ENCODE peak calls at places on chromosomes 16 and 17, in six cellular contexts. D, Q, V, A, Y and W are unnamed samples. For H3K4me1, the result is how much of the 10 kb centered on the place peaks cover.

GRCh38 chr17:5931611-5932010 is 138.6 kb upstream of the WSCD1 start:
- DNase-seq in D (no peak), Q (no peak), V (no peak), A (no peak), Y (no peak), W (no peak)

GRCh38 chr17:43713494-43714162 is 45.0 kb downstream of the SOST start:
- DNase-seq in D (peak), Q (peak), V (no peak), A (no peak), Y (no peak), W (peak)

GRCh38 chr16:46583036-46583435 is 38.1 kb downstream of the SHCBP1 start:
- DNase-seq in D (no peak), Q (no peak), V (no peak), A (no peak), Y (no peak), W (no peak)

GRCh38 chr16:9094008-9094846 is 2.8 kb downstream of the HAPSTR1 start:
- DNase-seq in D (no peak), Q (no peak), V (no peak), A (no peak), Y (no peak), W (no peak)

GRCh38 chr16:54281535-54282201 is 4.9 kb downstream of the IRX3 start:
- DNase-seq in D (no peak), Q (no peak), V (no peak), A (no peak), Y (no peak), W (no peak)

GRCh38 chr17:48723555-48724239 is 712 bp downstream of the PRAC2 start:
- DNase-seq in D (peak), Q (no peak), V (no peak), A (no peak), Y (no peak), W (peak)

GRCh38 chr16:29784901-29785500 is 5.5 kb upstream of the KIF22 start:
- DNase-seq in D (peak), Q (peak), V (peak), A (peak), Y (peak), W (peak)

GRCh38 chr16:31473300-31474052 is 1.5 kb downstream of the TGFB1I1 start:
- DNase-seq in D (no peak), Q (no peak), V (no peak), A (no peak), Y (no peak), W (no peak)

GRCh38 chr16:59729613-59730012 is 995.5 kb upstream of the GOT2 start:
- DNase-seq in D (no peak), Q (no peak), V (no peak), A (no peak), Y (no peak), W (no peak)

GRCh38 chr16:78551487-78552085 is 452.1 kb downstream of the WWOX start:
- DNase-seq in D (no peak), Q (peak), V (no peak), A (no peak), Y (no peak), W (no peak)

GRCh38 chr17:36532435-36532975 is 2.2 kb downstream of the MYO19 start:
- DNase-seq in D (no peak), Q (no peak), V (no peak), A (no peak), Y (no peak), W (no peak)

GRCh38 chr17:4208228-4208627 is 55.6 kb downstream of the ANKFY1 start:
- DNase-seq in D (no peak), Q (no peak), V (no peak), A (no peak), Y (no peak), W (no peak)

GRCh38 chr17:36657763-36658490 is 56.5 kb downstream of the MRM1 start:
- DNase-seq in D (no peak), Q (no peak), V (no peak), A (peak), Y (no peak), W (peak)

GRCh38 chr16:8868272-8869211 is at the start of gene CARHSP1:
- DNase-seq in D (peak), Q (peak), V (peak), A (peak), Y (peak), W (peak)

GRCh38 chr17:30436729-30437128 is 40.5 kb upstream of the GOSR1 start:
- DNase-seq in D (no peak), Q (no peak), V (no peak), A (no peak), Y (no peak), W (no peak)

GRCh38 chr16:89700649-89701424 is 668 bp downstream of the SPATA2L start:
- DNase-seq in D (no peak), Q (peak), V (peak), A (peak), Y (peak), W (peak)

GRCh38 chr16:68655806-68656205 is 10.7 kb downstream of the CDH3 start:
- DNase-seq in D (no peak), Q (no peak), V (no peak), A (no peak), Y (no peak), W (no peak)

GRCh38 chr16:68662035-68662434 is 16.9 kb downstream of the CDH3 start:
- DNase-seq in D (no peak), Q (no peak), V (no peak), A (no peak), Y (no peak), W (no peak)

GRCh38 chr16:68656771-68657170 is 11.7 kb downstream of the CDH3 start:
- DNase-seq in D (no peak), Q (no peak), V (no peak), A (no peak), Y (no peak), W (no peak)

GRCh38 chr16:68658258-68658973 is 13.3 kb downstream of the CDH3 start:
- DNase-seq in D (no peak), Q (no peak), V (no peak), A (no peak), Y (no peak), W (no peak)

DNA sequence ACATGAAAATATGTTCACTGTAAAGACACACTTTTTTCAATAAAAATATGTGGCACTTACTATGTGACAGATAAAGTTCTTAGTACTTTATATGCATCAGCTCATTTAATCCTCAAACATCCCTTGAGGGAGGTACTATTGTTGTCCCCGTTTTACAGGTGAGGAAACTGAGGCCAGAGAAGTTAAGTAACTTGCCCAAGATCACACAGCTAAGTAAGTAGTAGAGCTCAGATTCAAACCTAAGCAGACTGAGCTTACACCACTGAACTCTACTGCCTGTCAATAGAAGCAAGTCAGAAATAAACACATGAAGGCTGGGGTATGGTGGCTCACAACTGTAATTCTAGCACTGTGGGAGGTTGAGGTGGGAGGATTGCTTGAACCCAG is 13.9 kb downstream of the CDH3 start:
- DNase-seq in D (no peak), Q (no peak), V (no peak), A (no peak), Y (no peak), W (no peak)
- H3K4me1 ChIP-seq in D (under half), Q (under half), V (under half), A (under half), Y (under half), W (under half)

DNA sequence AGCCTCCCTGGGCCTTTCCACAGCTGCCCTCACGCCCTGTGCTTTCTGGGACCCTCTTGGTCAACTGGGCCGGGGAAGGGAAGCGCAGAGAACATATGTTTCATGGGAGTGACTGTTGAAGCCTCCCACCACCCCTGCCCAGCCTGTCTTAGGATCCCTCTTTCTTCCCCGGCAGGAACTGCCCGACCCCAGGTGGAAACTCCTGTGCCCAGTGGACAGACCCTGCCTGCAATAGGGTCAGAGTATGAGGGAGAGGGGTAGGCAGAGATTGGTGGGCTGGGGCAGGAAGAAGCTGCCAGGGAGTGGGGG is 10.5 kb downstream of the HEXIM2 start:
- DNase-seq in D (no peak), Q (no peak), V (no peak), A (no peak), Y (no peak), W (no peak)
- H3K4me1 ChIP-seq in D (under half), Q (under half), V (under half), A (under half), Y (under half), W (under half)

DNA sequence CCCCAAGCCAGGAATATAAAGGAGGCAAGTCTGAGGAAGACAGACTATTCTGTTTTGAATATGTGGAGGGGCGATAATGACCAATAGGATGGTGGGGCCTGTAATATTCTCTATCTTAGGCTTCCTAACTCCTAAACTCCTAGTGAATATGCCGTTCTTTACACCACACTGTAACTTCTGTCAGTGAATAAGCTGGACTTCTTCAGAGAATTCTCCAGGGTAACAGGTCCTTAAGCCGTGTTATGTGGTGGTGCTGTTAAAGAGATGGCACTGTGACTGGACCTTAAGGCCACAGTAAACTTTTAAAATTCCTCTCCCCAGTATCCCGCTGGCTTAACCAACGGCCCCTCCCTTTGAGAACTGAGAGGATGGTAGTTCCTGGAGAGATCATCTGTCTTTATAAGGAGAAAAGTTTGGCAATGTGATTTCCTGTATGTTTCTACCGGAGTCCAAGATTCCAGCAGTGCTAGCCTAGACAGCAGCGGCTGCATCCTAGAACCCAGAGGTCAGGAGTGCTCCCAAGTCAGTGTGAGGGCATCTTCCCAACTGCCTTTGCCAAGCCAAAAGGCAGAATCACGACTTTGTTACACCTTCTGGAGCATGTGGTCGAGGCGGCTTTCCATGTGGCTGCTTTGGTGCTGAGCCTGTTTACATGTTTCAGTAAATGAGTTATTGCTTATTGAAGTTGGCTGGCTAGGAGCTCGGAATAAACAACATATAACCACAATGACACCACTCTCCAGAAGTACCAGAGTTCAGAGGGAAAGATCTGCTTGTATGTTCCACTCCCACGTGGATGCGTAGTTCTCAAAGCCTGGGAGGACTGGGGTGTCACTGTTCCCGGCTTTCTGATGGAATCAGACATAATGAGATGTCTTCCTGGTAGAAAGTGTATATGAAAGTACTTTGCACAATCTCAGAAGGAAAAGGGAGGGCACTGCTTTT is 41.0 kb downstream of the TUBD1 start:
- DNase-seq in D (no peak), Q (peak), V (no peak), A (peak), Y (peak), W (peak)
- H3K4me1 ChIP-seq in D (under half), Q (half or more), V (under half), A (half or more), Y (under half), W (half or more)

GRCh38 chr17:55735784-55736405 is 13.2 kb upstream of the TMEM100 start:
- DNase-seq in D (no peak), Q (peak), V (no peak), A (no peak), Y (peak), W (no peak)

GRCh38 chr17:55734128-55734781 is 11.6 kb upstream of the TMEM100 start:
- DNase-seq in D (no peak), Q (no peak), V (no peak), A (no peak), Y (no peak), W (no peak)

GRCh38 chr17:55740515-55741352 is 10.1 kb upstream of the PCTP start:
- DNase-seq in D (no peak), Q (no peak), V (no peak), A (no peak), Y (no peak), W (no peak)

GRCh38 chr17:55741353-55741700 is 9.5 kb upstream of the PCTP start:
- DNase-seq in D (no peak), Q (no peak), V (no peak), A (no peak), Y (no peak), W (no peak)

GRCh38 chr17:55737976-55738501 is 12.8 kb upstream of the PCTP start:
- DNase-seq in D (no peak), Q (no peak), V (no peak), A (no peak), Y (no peak), W (no peak)
- H3K4me1 ChIP-seq in D (under half), Q (under half), V (under half), A (under half), Y (under half), W (under half)

GRCh38 chr16:70694088-70694487 is 8.2 kb upstream of the MTSS2 start:
- DNase-seq in D (no peak), Q (no peak), V (no peak), A (no peak), Y (no peak), W (no peak)
- H3K4me1 ChIP-seq in D (half or more), Q (under half), V (under half), A (half or more), Y (half or more), W (under half)

GRCh38 chr17:64002658-64003525 is 4.7 kb downstream of the PRR29 start:
- DNase-seq in D (no peak), Q (no peak), V (no peak), A (no peak), Y (peak), W (no peak)

GRCh38 chr17:64004903-64005733 is 7.0 kb downstream of the PRR29 start:
- DNase-seq in D (no peak), Q (no peak), V (no peak), A (peak), Y (peak), W (no peak)

GRCh38 chr17:64005734-64006167 is 7.6 kb downstream of the PRR29 start:
- DNase-seq in D (no peak), Q (peak), V (no peak), A (peak), Y (peak), W (peak)

GRCh38 chr17:64003526-64004121 is 5.5 kb downstream of the PRR29 start:
- DNase-seq in D (no peak), Q (no peak), V (no peak), A (no peak), Y (peak), W (no peak)

DNA sequence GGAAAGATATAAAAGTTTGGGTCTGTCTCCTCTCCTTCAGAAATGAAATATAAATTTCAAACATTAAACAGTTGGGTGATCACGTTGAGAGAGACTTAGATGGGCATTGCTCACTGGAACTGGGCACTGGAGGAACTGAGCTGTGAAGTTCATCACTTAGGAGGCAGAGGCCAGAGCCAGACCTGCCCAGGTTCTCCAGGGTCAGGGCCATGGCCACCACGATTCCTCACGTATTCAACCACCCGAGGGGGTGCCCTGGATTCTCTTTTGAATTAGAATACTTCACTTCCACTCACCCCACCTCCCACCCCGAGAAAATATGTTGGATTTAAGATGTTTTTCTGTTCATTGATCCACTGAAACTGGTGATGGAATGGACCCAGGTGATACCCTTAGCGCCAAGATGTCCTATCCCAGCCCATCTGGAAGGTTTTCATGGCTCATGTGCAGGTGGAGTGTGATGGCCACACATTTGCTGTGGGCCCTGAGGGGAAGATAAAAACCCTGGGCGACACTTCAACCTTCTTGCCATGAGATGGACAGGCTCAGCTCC is 6.1 kb downstream of the PRR29 start:
- DNase-seq in D (no peak), Q (no peak), V (no peak), A (no peak), Y (peak), W (no peak)
- H3K4me1 ChIP-seq in D (under half), Q (under half), V (under half), A (under half), Y (under half), W (under half)

DNA sequence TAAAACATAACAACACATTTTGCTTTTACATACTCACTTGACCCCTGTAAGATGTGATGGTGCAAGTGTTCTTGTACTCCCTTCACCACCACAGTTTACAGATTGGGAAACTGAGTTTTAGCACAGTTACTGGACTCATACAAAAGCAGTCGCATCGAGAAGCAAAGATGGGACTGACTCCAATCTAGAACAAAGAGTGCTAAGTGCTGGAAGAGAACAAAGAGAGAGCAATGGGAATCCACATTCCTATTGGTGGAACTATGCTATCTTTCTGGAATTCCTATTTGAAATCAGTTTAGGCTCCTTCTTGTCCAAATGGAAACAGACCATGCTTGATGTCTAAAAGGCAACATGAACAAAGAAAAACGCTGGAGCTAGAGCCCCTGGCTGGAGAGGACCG is 9.1 kb downstream of the TOM1L2 start:
- DNase-seq in D (no peak), Q (no peak), V (no peak), A (no peak), Y (no peak), W (no peak)
- H3K4me1 ChIP-seq in D (half or more), Q (under half), V (under half), A (half or more), Y (under half), W (under half)